ENCODE peak calls at places on chromosome 1, in four cellular contexts. One of them, this sample, is unnamed. For H3K9me3, the result is how much of the 10 kb centered on the place peaks cover.

GRCh38 chr1:97105531-97105930 is 383.9 kb downstream of the PTBP2 start:
- DNase-seq in aorta: no peak
- DNase-seq in CD4-positive, alpha-beta T cell: no peak
- DNase-seq in trophoblast cell: no peak
- DNase-seq in this sample: no peak

GRCh38 chr1:15940110-15941043 is 35.5 kb downstream of the ZBTB17 start:
- DNase-seq in trophoblast cell: no peak
- DNase-seq in CD4-positive, alpha-beta T cell: no peak
- DNase-seq in aorta: no peak
- DNase-seq in this sample: no peak

GRCh38 chr1:15476927-15477326 is 1.0 kb downstream of the CELA2B start:
- DNase-seq in CD4-positive, alpha-beta T cell: no peak
- DNase-seq in aorta: no peak
- DNase-seq in trophoblast cell: no peak
- DNase-seq in this sample: no peak

GRCh38 chr1:243731301-243731891 is 118.6 kb downstream of the AKT3 start:
- DNase-seq in CD4-positive, alpha-beta T cell: no peak
- DNase-seq in trophoblast cell: no peak
- DNase-seq in aorta: peak
- DNase-seq in this sample: no peak

GRCh38 chr1:231039161-231040018 is 664 bp downstream of the FAM89A start:
- DNase-seq in trophoblast cell: no peak
- DNase-seq in CD4-positive, alpha-beta T cell: no peak
- DNase-seq in aorta: peak
- DNase-seq in this sample: no peak

GRCh38 chr1:17765444-17766411 is 10.6 kb downstream of the ACTL8 start:
- DNase-seq in aorta: peak
- DNase-seq in CD4-positive, alpha-beta T cell: no peak
- DNase-seq in trophoblast cell: no peak
- DNase-seq in this sample: no peak

GRCh38 chr1:94599090-94599813 is 57.7 kb upstream of the F3 start:
- DNase-seq in aorta: no peak
- DNase-seq in CD4-positive, alpha-beta T cell: no peak
- DNase-seq in trophoblast cell: no peak
- DNase-seq in this sample: no peak

GRCh38 chr1:21323091-21323490 is 32.8 kb upstream of the ECE1 start:
- DNase-seq in trophoblast cell: no peak
- DNase-seq in CD4-positive, alpha-beta T cell: no peak
- DNase-seq in aorta: no peak
- DNase-seq in this sample: no peak

DNA sequence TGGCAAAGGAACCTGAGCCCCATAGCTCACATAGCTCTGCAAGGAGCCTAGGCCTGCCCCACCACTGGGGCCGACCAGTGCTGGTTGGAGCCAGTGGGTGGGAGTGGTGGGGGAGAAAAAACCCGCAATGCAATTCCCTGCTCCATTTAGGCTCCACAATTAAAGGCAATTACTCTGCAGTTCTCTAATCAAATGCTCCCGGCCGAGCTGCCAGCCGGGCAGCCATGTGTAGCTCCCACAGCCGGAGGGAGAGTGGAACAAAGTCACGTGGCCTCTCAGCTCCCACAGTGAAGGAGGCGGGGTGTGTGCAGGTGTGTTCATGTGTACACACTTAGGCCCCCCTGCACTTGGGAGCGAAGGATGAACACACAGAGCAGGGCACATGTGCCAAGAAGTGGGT is 81.6 kb downstream of the KIRREL1 start:
- DNase-seq in CD4-positive, alpha-beta T cell: no peak
- DNase-seq in trophoblast cell: no peak
- DNase-seq in aorta: no peak
- DNase-seq in this sample: no peak
- H3K9me3 ChIP-seq in CD4-positive, alpha-beta T cell: under half
- H3K9me3 ChIP-seq in trophoblast cell: under half
- H3K9me3 ChIP-seq in aorta: under half
- H3K9me3 ChIP-seq in this sample: under half

DNA sequence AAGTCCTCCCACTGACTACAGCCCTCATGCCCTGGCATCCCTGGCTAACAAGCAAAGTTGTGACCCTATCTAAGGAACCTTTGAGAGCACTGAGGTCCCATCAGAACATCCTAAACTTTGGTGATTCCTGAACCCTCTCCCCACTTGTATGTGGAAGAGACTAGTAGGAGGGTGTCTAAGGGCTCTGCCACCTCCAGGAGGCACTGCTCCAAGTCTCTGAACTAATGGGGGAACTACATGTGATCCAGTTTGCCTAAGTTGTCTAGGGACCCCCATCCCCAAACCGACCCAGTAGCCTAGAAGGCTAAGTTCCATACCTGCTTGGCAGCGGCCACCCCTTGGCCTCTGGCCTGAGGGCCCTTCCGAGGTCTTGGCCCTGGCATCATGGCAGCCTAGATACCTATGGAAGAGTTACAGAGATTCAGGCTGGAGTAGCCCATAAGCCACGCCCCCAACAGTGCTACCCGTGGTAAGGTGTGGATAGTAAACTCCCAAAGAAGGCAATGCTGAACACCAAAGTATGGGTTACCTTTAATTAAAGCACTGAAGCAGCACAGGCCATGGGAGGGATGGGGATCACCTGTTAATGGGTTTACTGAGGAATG is 1.7 kb downstream of the CC2D1B start:
- DNase-seq in aorta: no peak
- DNase-seq in CD4-positive, alpha-beta T cell: no peak
- DNase-seq in trophoblast cell: no peak
- DNase-seq in this sample: no peak
- H3K9me3 ChIP-seq in aorta: under half
- H3K9me3 ChIP-seq in CD4-positive, alpha-beta T cell: under half
- H3K9me3 ChIP-seq in trophoblast cell: under half
- H3K9me3 ChIP-seq in this sample: under half

GRCh38 chr1:248622491-248623106 is 12.3 kb downstream of the OR2T11 start:
- DNase-seq in aorta: no peak
- DNase-seq in CD4-positive, alpha-beta T cell: no peak
- DNase-seq in trophoblast cell: peak
- DNase-seq in this sample: no peak

GRCh38 chr1:248618878-248619277 is 16.0 kb downstream of the OR2T11 start:
- DNase-seq in aorta: peak
- DNase-seq in CD4-positive, alpha-beta T cell: no peak
- DNase-seq in trophoblast cell: peak
- DNase-seq in this sample: no peak

GRCh38 chr1:248613742-248614141 is 16.2 kb upstream of the OR2T10 start:
- DNase-seq in trophoblast cell: no peak
- DNase-seq in CD4-positive, alpha-beta T cell: no peak
- DNase-seq in aorta: no peak
- DNase-seq in this sample: no peak

GRCh38 chr1:248618119-248618518 is 16.8 kb downstream of the OR2T11 start:
- DNase-seq in CD4-positive, alpha-beta T cell: no peak
- DNase-seq in trophoblast cell: no peak
- DNase-seq in aorta: no peak
- DNase-seq in this sample: no peak
- H3K9me3 ChIP-seq in CD4-positive, alpha-beta T cell: under half
- H3K9me3 ChIP-seq in trophoblast cell: under half
- H3K9me3 ChIP-seq in aorta: under half
- H3K9me3 ChIP-seq in this sample: under half

GRCh38 chr1:73576084-73576483 is 621.9 kb downstream of the LRRIQ3 start:
- DNase-seq in CD4-positive, alpha-beta T cell: no peak
- DNase-seq in aorta: no peak
- DNase-seq in trophoblast cell: no peak
- DNase-seq in this sample: no peak
- H3K9me3 ChIP-seq in CD4-positive, alpha-beta T cell: under half
- H3K9me3 ChIP-seq in aorta: under half
- H3K9me3 ChIP-seq in trophoblast cell: under half
- H3K9me3 ChIP-seq in this sample: under half

DNA sequence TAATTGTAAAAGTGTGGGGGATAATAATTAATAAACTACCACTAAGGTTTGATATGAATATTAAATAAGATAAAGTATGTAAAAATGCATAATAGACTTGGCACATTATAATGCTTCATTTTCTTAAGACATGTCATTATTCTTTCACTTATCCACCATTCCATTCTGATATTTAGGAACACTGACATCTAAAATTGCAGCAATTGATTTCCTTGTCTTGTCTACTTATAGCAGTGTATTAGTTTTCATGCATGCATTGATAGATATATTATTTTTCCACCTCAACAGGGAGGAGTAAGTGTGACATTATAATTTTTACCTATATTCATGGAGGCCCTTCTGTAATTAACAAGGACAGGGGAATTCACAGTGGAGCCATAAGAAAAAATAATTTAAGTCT is 41.6 kb upstream of the RGS4 start:
- DNase-seq in trophoblast cell: no peak
- DNase-seq in aorta: no peak
- DNase-seq in CD4-positive, alpha-beta T cell: no peak
- DNase-seq in this sample: no peak
- H3K9me3 ChIP-seq in trophoblast cell: under half
- H3K9me3 ChIP-seq in aorta: under half
- H3K9me3 ChIP-seq in CD4-positive, alpha-beta T cell: under half
- H3K9me3 ChIP-seq in this sample: under half

GRCh38 chr1:48999321-48999720 is 222.6 kb upstream of the BEND5 start:
- DNase-seq in trophoblast cell: no peak
- DNase-seq in CD4-positive, alpha-beta T cell: no peak
- DNase-seq in aorta: no peak
- DNase-seq in this sample: no peak
- H3K9me3 ChIP-seq in trophoblast cell: under half
- H3K9me3 ChIP-seq in CD4-positive, alpha-beta T cell: under half
- H3K9me3 ChIP-seq in aorta: under half
- H3K9me3 ChIP-seq in this sample: under half

This sample was measured in esophagus squamous epithelium.